ENCODE peak calls at places on chromosome 21, in five cellular contexts. Y is progenitor cell of endocrine pancreas; Q is activated T-helper 1 cell treated with Interleukin-2 at 50 U/mL for 16 hours; G is activated CD8-positive, alpha-beta memory T cell treated with anti-CD3 and anti-CD28 coated beads for 1 hour; D is LoVo. K is an unnamed sample.

GRCh38 chr21:35467536-35467935 is 418.4 kb upstream of the RUNX1 start:
- DNase-seq in Y (no peak), Q (no peak), G (no peak), D (no peak), K (no peak)

GRCh38 chr21:39519835-39520234 is 68.1 kb downstream of the SH3BGR start:
- DNase-seq in Y (no peak), Q (no peak), G (no peak), D (no peak), K (no peak)

GRCh38 chr21:41344146-41344545 is 17.7 kb upstream of the MX2 start:
- DNase-seq in Y (no peak), Q (no peak), G (no peak), D (no peak), K (no peak)

GRCh38 chr21:37074195-37074510 is 1.1 kb downstream of the TTC3 start:
- DNase-seq in Y (peak), Q (no peak), G (no peak), D (no peak), K (peak)

GRCh38 chr21:45615145-45615711 is 28.3 kb upstream of the PCBP3 start:
- DNase-seq in Y (no peak), Q (peak), G (peak), D (no peak), K (no peak)

GRCh38 chr21:15000076-15000475 is 64.7 kb downstream of the NRIP1 start:
- DNase-seq in Y (no peak), Q (no peak), G (no peak), D (no peak), K (no peak)

GRCh38 chr21:32463889-32464300 is 51.4 kb downstream of the EVA1C start:
- DNase-seq in Y (no peak), Q (no peak), G (no peak), D (peak), K (no peak)

GRCh38 chr21:42411197-42411869 is 7.6 kb downstream of the UBASH3A start:
- DNase-seq in Y (no peak), Q (no peak), G (no peak), D (no peak), K (no peak)

GRCh38 chr21:45183852-45184251 is 103.8 kb downstream of the POFUT2 start:
- DNase-seq in Y (no peak), Q (no peak), G (no peak), D (no peak), K (no peak)

GRCh38 chr21:40011371-40011770 is 144.1 kb downstream of the PCP4 start:
- DNase-seq in Y (no peak), Q (no peak), G (no peak), D (no peak), K (no peak)

GRCh38 chr21:39336457-39337008 is 12.4 kb downstream of the HMGN1 start:
- DNase-seq in Y (no peak), Q (no peak), G (no peak), D (no peak), K (no peak)

GRCh38 chr21:37757631-37758376 is 158.5 kb downstream of the KCNJ6 start:
- DNase-seq in Y (no peak), Q (no peak), G (no peak), D (no peak), K (no peak)

GRCh38 chr21:32137266-32137665 is 141.6 kb downstream of the MIS18A start:
- DNase-seq in Y (no peak), Q (no peak), G (no peak), D (no peak), K (no peak)

GRCh38 chr21:45220106-45220505 is 67.6 kb downstream of the POFUT2 start:
- DNase-seq in Y (no peak), Q (no peak), G (no peak), D (no peak), K (no peak)

GRCh38 chr21:25895565-25896205 is 160.9 kb downstream of the GABPA start:
- DNase-seq in Y (no peak), Q (no peak), G (no peak), D (no peak), K (no peak)

GRCh38 chr21:33032434-33033047 is 6.8 kb downstream of the OLIG2 start:
- DNase-seq in Y (no peak), Q (no peak), G (no peak), D (no peak), K (no peak)

GRCh38 chr21:31203371-31204054 is 140.5 kb downstream of the TIAM1 start:
- DNase-seq in Y (no peak), Q (no peak), G (no peak), D (no peak), K (no peak)

GRCh38 chr21:17352937-17353655 is 159.7 kb upstream of the CXADR start:
- DNase-seq in Y (no peak), Q (no peak), G (no peak), D (no peak), K (no peak)

GRCh38 chr21:35984654-35985366 is 75.5 kb downstream of the SETD4 start:
- DNase-seq in Y (no peak), Q (no peak), G (no peak), D (no peak), K (no peak)

GRCh38 chr21:35528109-35529042 is 479.3 kb upstream of the RUNX1 start:
- DNase-seq in Y (no peak), Q (peak), G (no peak), D (no peak), K (peak)

GRCh38 chr21:32427958-32428623 is 15.6 kb downstream of the EVA1C start:
- DNase-seq in Y (no peak), Q (no peak), G (no peak), D (no peak), K (no peak)

GRCh38 chr21:35933466-35933865 is 126.9 kb downstream of the SETD4 start:
- DNase-seq in Y (no peak), Q (no peak), G (no peak), D (no peak), K (peak)

GRCh38 chr21:46057111-46057709 is 40.7 kb upstream of the COL6A2 start:
- DNase-seq in Y (no peak), Q (no peak), G (no peak), D (no peak), K (no peak)

GRCh38 chr21:36079010-36079649 is 9.3 kb downstream of the CBR1 start:
- DNase-seq in Y (no peak), Q (peak), G (no peak), D (no peak), K (no peak)